ENCODE peak calls at places on chromosomes 13 and 19, in six cellular contexts. C is H1, X is NT2/D1, V is HCT116, Z is GM12878, N is HepG2. S is an unnamed sample.

GRCh38 chr13:105220063-105220462 is 1315.4 kb downstream of the EFNB2 start:
- DNase-seq in C (no peak), X (no peak), V (no peak), Z (no peak), N (no peak), S (no peak)

GRCh38 chr19:9883231-9883758 is 48.2 kb downstream of the PIN1 start:
- DNase-seq in C (no peak), X (peak), V (peak), Z (no peak), N (no peak), S (no peak)

GRCh38 chr19:54470991-54471782 is 1.9 kb downstream of the CDC42EP5 start:
- DNase-seq in C (no peak), X (no peak), V (no peak), Z (no peak), N (no peak), S (peak)

GRCh38 chr13:98451676-98452105 is 125.2 kb downstream of the STK24 start:
- DNase-seq in C (no peak), X (no peak), V (no peak), Z (no peak), N (no peak), S (no peak)

GRCh38 chr13:64640002-64640401 is 2590.1 kb downstream of the PCDH9 start:
- DNase-seq in C (no peak), X (no peak), V (no peak), Z (no peak), N (no peak), S (no peak)

GRCh38 chr13:108226184-108226583 is 8.0 kb downstream of the ABHD13 start:
- DNase-seq in C (no peak), X (no peak), V (no peak), Z (no peak), N (peak), S (no peak)

GRCh38 chr19:7989071-7989575 is 16.3 kb downstream of the ELAVL1 start:
- DNase-seq in C (no peak), X (peak), V (no peak), Z (no peak), N (no peak), S (no peak)

GRCh38 chr13:58085819-58086218 is 454.3 kb downstream of the PCDH17 start:
- DNase-seq in C (no peak), X (no peak), V (no peak), Z (no peak), N (no peak), S (no peak)

GRCh38 chr13:34364633-34365032 is 546.7 kb downstream of the RFC3 start:
- DNase-seq in C (no peak), X (no peak), V (no peak), Z (no peak), N (no peak), S (no peak)

GRCh38 chr13:24220086-24220703 is 59.7 kb downstream of the SPATA13 start:
- DNase-seq in C (no peak), X (peak), V (peak), Z (no peak), N (peak), S (peak)

GRCh38 chr13:110714798-110715394 is 1.4 kb downstream of the ING1 start:
- DNase-seq in C (no peak), X (no peak), V (no peak), Z (no peak), N (peak), S (no peak)

GRCh38 chr19:53771133-53771532 is 53.0 kb downstream of the NLRP12 start:
- DNase-seq in C (no peak), X (no peak), V (no peak), Z (no peak), N (no peak), S (no peak)

GRCh38 chr13:89845874-89846273 is 1501.6 kb upstream of the MIR17HG start:
- DNase-seq in C (no peak), X (no peak), V (no peak), Z (no peak), N (no peak), S (no peak)

GRCh38 chr13:50678464-50679162 is 164.9 kb downstream of the DLEU7 start:
- DNase-seq in C (no peak), X (no peak), V (peak), Z (no peak), N (no peak), S (no peak)

GRCh38 chr13:96946709-96947311 is 47.5 kb downstream of the OXGR1 start:
- DNase-seq in C (no peak), X (no peak), V (no peak), Z (no peak), N (peak), S (no peak)

GRCh38 chr19:45866400-45867176 is 2.5 kb downstream of the FOXA3 start:
- DNase-seq in C (no peak), X (no peak), V (no peak), Z (no peak), N (no peak), S (no peak)

GRCh38 chr13:39952244-39953233 is 297.1 kb downstream of the COG6 start:
- DNase-seq in C (no peak), X (no peak), V (no peak), Z (no peak), N (no peak), S (peak)

GRCh38 chr19:49613374-49613773 is 22.4 kb downstream of the PRR12 start:
- DNase-seq in C (no peak), X (no peak), V (no peak), Z (no peak), N (no peak), S (no peak)

GRCh38 chr13:94952787-94953186 is 240.4 kb upstream of the SOX21 start:
- DNase-seq in C (no peak), X (no peak), V (no peak), Z (no peak), N (no peak), S (no peak)

GRCh38 chr19:5936308-5936980 is 22.4 kb downstream of the CAPS start:
- DNase-seq in C (no peak), X (no peak), V (no peak), Z (no peak), N (no peak), S (no peak)

GRCh38 chr13:77415253-77416127 is 88.6 kb upstream of the MYCBP2 start:
- DNase-seq in C (no peak), X (no peak), V (no peak), Z (peak), N (no peak), S (no peak)

GRCh38 chr19:45884682-45885555 is 1.0 kb downstream of the IRF2BP1 start:
- DNase-seq in C (no peak), X (no peak), V (no peak), Z (no peak), N (no peak), S (peak)

GRCh38 chr13:44300895-44301638 is 72.6 kb upstream of the SERP2 start:
- DNase-seq in C (no peak), X (no peak), V (peak), Z (peak), N (no peak), S (no peak)

GRCh38 chr19:33456076-33456844 is 65.3 kb downstream of the PEPD start:
- DNase-seq in C (no peak), X (no peak), V (no peak), Z (no peak), N (no peak), S (no peak)

GRCh38 chr19:55472463-55472862 is 4.0 kb upstream of the ZNF628 start:
- DNase-seq in C (no peak), X (no peak), V (peak), Z (no peak), N (peak), S (no peak)
- TF ChIP-seq ZNF274 in C (no peak), X (no peak), V (no peak), Z (no peak), N (no peak), S (no peak)

GRCh38 chr13:113650275-113650674 is 7.7 kb downstream of the ATP4B start:
- DNase-seq in C (no peak), X (no peak), V (no peak), Z (no peak), N (no peak), S (no peak)
- TF ChIP-seq ZNF274 in C (no peak), X (no peak), V (no peak), Z (no peak), N (no peak), S (no peak)

GRCh38 chr13:79540504-79540903 is 59.5 kb downstream of the NDFIP2 start:
- DNase-seq in C (no peak), X (no peak), V (no peak), Z (no peak), N (no peak), S (no peak)

GRCh38 chr13:79547211-79547610 is 66.3 kb downstream of the NDFIP2 start:
- DNase-seq in C (no peak), X (no peak), V (no peak), Z (no peak), N (no peak), S (no peak)

GRCh38 chr13:79538757-79539156 is 57.8 kb downstream of the NDFIP2 start:
- DNase-seq in C (no peak), X (no peak), V (no peak), Z (no peak), N (no peak), S (no peak)

GRCh38 chr13:79543883-79544282 is 62.9 kb downstream of the NDFIP2 start:
- DNase-seq in C (no peak), X (no peak), V (no peak), Z (no peak), N (no peak), S (no peak)

GRCh38 chr13:79541426-79542049 is 60.6 kb downstream of the NDFIP2 start:
- DNase-seq in C (no peak), X (peak), V (peak), Z (peak), N (peak), S (peak)
- TF ChIP-seq ZNF274 in C (no peak), X (no peak), V (no peak), Z (no peak), N (no peak), S (no peak)

GRCh38 chr19:4877753-4878490 is 10.5 kb upstream of the PLIN3 start:
- DNase-seq in C (no peak), X (no peak), V (no peak), Z (no peak), N (no peak), S (no peak)

GRCh38 chr19:4873930-4874329 is 6.5 kb upstream of the PLIN3 start:
- DNase-seq in C (no peak), X (no peak), V (no peak), Z (no peak), N (no peak), S (peak)

GRCh38 chr19:4879041-4879440 is 11.6 kb upstream of the PLIN3 start:
- DNase-seq in C (no peak), X (no peak), V (no peak), Z (no peak), N (no peak), S (no peak)

DNA sequence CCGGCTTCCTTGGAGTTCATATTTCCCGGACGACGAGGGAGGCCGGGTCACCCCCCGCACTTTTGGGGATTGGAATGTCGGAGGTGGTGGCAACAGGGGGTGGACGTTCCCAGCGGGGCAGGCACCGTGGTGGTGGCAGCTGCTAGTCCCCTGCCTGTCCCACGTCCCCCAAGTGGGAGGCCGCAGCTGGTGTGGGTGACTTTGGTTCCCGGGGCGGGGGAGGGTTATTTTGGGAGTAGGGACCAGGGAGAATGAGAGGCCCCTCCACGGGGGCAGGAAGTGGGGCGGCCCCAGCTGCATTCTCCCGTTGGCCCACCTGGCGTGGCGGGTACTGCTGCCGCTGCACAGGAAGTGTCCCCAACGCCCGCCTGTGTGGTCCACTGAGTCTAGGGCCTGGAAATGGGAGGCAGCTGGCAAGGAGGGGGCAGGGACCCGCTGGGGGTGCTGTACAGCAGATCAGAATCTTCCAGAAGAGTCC is 11.1 kb upstream of the PLIN3 start:
- DNase-seq in C (no peak), X (no peak), V (no peak), Z (no peak), N (no peak), S (no peak)
- TF ChIP-seq ZNF274 in C (no peak), X (no peak), V (no peak), Z (no peak), N (no peak), S (no peak)

GRCh38 chr13:103515410-103515809 is 449.2 kb upstream of the SLC10A2 start:
- DNase-seq in C (no peak), X (no peak), V (no peak), Z (no peak), N (no peak), S (no peak)
- TF ChIP-seq ZNF274 in C (no peak), X (no peak), V (no peak), Z (no peak), N (no peak), S (no peak)

GRCh38 chr19:3819989-3820388 is 33.8 kb upstream of the MATK start:
- DNase-seq in C (no peak), X (no peak), V (no peak), Z (no peak), N (no peak), S (no peak)

GRCh38 chr19:3816566-3817218 is 30.5 kb upstream of the MATK start:
- DNase-seq in C (no peak), X (no peak), V (no peak), Z (no peak), N (no peak), S (no peak)

GRCh38 chr19:3817761-3818160 is 31.6 kb upstream of the MATK start:
- DNase-seq in C (no peak), X (no peak), V (no peak), Z (no peak), N (no peak), S (no peak)

GRCh38 chr19:3818918-3819317 is 32.7 kb upstream of the MATK start:
- DNase-seq in C (no peak), X (no peak), V (no peak), Z (no peak), N (no peak), S (no peak)

DNA sequence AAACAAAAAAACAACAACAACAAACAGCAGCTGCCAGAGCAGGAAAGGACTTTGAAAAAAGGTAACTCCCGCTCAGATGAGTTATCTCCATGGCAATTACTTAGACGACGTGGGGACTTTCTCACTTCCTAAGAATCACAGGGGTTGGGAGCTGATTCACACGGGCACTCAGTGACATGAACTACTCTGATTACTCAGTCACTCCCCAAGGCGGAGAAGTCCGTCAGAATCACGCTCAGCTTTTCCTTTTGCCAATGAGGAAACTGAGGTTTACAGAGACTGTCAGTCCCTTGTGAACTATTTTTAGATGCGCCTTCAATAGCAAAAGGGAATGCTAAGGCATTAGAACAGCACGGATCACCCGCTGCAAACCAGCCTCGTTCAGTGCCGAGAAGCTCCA is 32.3 kb upstream of the MATK start:
- DNase-seq in C (no peak), X (no peak), V (no peak), Z (no peak), N (no peak), S (no peak)
- TF ChIP-seq ZNF274 in C (no peak), X (no peak), V (no peak), Z (no peak), N (no peak), S (no peak)

DNA sequence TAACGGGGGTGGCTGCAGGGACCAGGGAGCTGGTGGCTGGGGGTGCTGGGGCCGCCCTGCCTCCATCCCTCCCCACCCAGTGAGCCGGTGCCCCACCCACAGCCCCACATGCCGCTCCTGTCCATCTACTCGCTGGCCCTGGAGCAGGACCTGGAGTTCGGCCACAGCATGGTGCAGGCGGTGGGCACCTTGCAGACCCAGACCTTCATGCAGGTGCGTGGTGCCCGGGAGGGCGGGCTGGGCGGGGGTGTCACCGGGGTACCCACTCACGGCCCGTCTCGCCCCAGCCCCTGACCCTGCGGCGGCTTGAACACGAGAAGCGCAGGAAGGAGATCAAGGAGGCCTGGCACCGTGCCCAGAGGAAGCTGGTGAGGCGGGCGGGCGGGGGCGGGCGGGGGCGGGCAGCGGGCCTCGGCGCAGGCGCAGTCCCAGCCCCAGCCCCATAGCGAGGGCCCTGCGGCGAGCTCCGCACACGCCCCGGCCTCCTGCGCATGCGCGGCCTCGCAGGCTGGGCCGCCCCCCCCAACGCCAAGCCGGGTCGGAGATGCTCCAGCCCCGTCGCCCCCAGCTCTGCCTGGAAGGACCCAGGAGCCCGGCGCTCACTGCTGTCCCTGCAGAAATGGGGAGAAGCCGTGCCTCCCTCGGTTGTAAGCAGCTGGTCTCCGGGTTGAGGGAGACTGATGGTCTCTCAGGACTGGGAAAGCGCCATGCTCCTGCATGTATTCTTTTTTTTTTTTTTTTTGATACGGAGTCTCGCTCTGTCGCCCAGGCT is 7.7 kb downstream of the ARHGAP45 start:
- DNase-seq in C (no peak), X (no peak), V (no peak), Z (no peak), N (no peak), S (peak)
- TF ChIP-seq ZNF274 in C (no peak), X (no peak), V (no peak), Z (no peak), N (no peak), S (no peak)

DNA sequence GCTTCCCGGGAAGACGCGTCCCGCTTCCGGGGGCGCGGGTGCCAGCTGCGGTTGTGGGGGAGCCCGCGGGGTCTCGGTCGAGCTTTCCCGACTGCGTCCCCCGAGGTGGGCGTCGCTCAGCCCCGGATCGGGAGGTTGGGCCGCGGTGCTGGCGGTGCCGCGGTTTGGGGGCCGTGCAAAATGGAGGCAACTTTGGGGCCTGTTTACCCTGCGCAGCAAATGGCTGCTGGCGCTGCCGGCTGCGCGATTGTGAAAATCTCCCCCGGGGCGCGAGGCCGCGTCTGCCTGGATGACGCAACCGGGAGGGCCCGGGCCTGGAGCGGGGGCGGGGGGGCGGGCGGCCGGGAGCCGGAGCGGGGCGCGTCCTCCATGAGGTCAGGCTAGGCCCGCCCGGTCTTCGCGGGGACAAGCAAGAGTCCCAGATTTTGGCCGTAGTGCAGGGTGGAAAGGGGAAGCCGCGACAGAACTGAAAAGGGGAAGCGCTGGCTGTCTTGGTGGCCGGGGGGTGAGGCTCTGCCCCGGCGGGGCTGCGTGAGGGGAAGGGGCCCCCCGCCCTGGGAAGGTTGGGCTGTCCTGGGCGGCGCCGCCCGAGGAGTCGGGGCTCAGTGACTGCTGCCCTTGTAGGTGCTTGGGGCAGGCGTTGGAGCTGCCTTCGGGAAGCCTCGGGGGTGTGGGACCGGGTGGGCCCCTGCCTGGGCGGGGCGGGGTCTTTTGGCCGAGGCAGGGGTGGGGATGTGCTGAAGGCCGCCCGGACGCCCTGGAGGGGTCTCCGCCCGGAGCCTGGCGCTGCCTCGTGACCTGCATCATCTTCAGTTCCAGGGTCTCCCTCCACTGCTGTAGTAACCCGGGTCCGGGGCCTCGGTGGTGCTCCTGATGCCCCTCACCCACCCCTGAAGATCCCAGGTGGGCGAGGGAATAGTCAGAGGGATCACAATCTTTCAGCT is 11.1 kb downstream of the PEAK3 start:
- DNase-seq in C (no peak), X (no peak), V (no peak), Z (no peak), N (peak), S (peak)
- TF ChIP-seq ZNF274 in C (no peak), X (no peak), V (no peak), Z (no peak), N (no peak), S (no peak)